ENCODE peak calls at places on chromosomes 5 and 9, in nine cellular contexts. Y, L, F, M, I, E, T, X and J are unnamed samples.

GRCh38 chr5:10689391-10690081 is 71.5 kb downstream of the DAP start:
- DNase-seq in Y (peak), L (no peak), F (no peak), M (no peak), I (no peak), E (no peak), T (no peak), X (no peak), J (no peak)

GRCh38 chr9:131278421-131279111 is 2.3 kb upstream of the FAM78A start:
- DNase-seq in Y (no peak), L (no peak), F (no peak), M (no peak), I (no peak), E (no peak), T (no peak), X (no peak), J (no peak)

GRCh38 chr9:32378993-32379729 is 5.3 kb upstream of the ACO1 start:
- DNase-seq in Y (peak), L (peak), F (peak), M (no peak), I (peak), E (no peak), T (peak), X (peak), J (peak)

GRCh38 chr5:54234304-54234938 is 76.0 kb downstream of the ARL15 start:
- DNase-seq in Y (no peak), L (peak), F (no peak), M (no peak), I (peak), E (no peak), T (no peak), X (no peak), J (no peak)

GRCh38 chr5:38029431-38030065 is 189.7 kb upstream of the GDNF start:
- DNase-seq in Y (no peak), L (no peak), F (no peak), M (no peak), I (peak), E (no peak), T (no peak), X (no peak), J (no peak)

GRCh38 chr9:134689320-134690181 is 47.9 kb downstream of the COL5A1 start:
- DNase-seq in Y (peak), L (peak), F (peak), M (peak), I (peak), E (peak), T (peak), X (no peak), J (no peak)

GRCh38 chr5:53601570-53601969 is 41.1 kb downstream of the NDUFS4 start:
- DNase-seq in Y (no peak), L (peak), F (peak), M (no peak), I (peak), E (no peak), T (no peak), X (no peak), J (no peak)

GRCh38 chr5:181248277-181248676 is 4.6 kb upstream of the RACK1 start:
- DNase-seq in Y (no peak), L (no peak), F (no peak), M (no peak), I (no peak), E (no peak), T (no peak), X (no peak), J (no peak)

GRCh38 chr5:53381-54174 is 38.4 kb upstream of the PLEKHG4B start:
- DNase-seq in Y (peak), L (peak), F (no peak), M (peak), I (peak), E (no peak), T (peak), X (no peak), J (no peak)

GRCh38 chr5:64210866-64211265 is 45.2 kb downstream of the RNF180 start:
- DNase-seq in Y (no peak), L (peak), F (no peak), M (no peak), I (peak), E (no peak), T (no peak), X (peak), J (no peak)

GRCh38 chr9:14173730-14174129 is 140.2 kb downstream of the NFIB start:
- DNase-seq in Y (no peak), L (no peak), F (no peak), M (peak), I (no peak), E (no peak), T (no peak), X (no peak), J (no peak)

GRCh38 chr5:17105744-17106450 is 111.5 kb upstream of the BASP1 start:
- DNase-seq in Y (no peak), L (peak), F (no peak), M (no peak), I (peak), E (no peak), T (no peak), X (peak), J (no peak)

GRCh38 chr5:42579320-42579719 is 156.1 kb downstream of the GHR start:
- DNase-seq in Y (no peak), L (peak), F (no peak), M (no peak), I (peak), E (no peak), T (no peak), X (no peak), J (no peak)

GRCh38 chr5:100901851-100902341 is 1.2 kb downstream of the ST8SIA4 start:
- DNase-seq in Y (no peak), L (peak), F (no peak), M (peak), I (no peak), E (peak), T (peak), X (no peak), J (no peak)

GRCh38 chr5:100899675-100900074 is 3.4 kb downstream of the ST8SIA4 start:
- DNase-seq in Y (no peak), L (no peak), F (no peak), M (no peak), I (no peak), E (no peak), T (no peak), X (no peak), J (no peak)

GRCh38 chr5:100898504-100899346 is 4.4 kb downstream of the ST8SIA4 start:
- DNase-seq in Y (no peak), L (no peak), F (no peak), M (no peak), I (no peak), E (no peak), T (no peak), X (no peak), J (no peak)

GRCh38 chr5:100900796-100901731 is 2.0 kb downstream of the ST8SIA4 start:
- DNase-seq in Y (peak), L (peak), F (no peak), M (peak), I (peak), E (peak), T (peak), X (no peak), J (peak)

GRCh38 chr5:100900142-100900795 is 2.8 kb downstream of the ST8SIA4 start:
- DNase-seq in Y (no peak), L (peak), F (no peak), M (peak), I (peak), E (peak), T (peak), X (no peak), J (no peak)
- TF ChIP-seq CTCF in Y (no peak), L (no peak), F (peak), M (no peak), I (no peak), E (peak), T (no peak), X (no peak), J (peak)

DNA sequence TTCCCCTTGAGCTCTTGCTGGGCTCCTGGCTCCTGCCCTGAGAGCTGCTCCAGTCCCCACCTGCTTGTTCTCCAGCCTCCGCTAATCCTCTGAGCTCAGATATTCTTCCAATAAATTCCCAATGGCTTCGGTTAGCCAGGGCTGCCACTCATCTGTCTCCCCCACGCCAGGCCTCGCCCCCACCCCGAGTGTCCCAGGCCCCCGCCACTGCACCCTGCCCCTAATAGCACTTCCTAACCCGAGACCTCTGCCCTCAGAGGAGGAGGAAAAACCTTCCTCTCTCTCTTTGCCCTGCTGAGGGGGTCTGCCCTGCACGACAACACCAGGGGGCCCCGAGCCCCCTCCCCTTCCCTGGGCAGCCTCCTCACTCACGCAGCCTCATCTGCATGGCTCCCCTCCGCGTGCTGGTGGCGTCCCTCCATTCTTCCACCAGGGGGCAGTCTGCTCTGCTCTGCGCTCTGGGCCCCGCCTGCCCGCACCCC is 5.4 kb upstream of the LCN15 start:
- DNase-seq in Y (peak), L (peak), F (no peak), M (no peak), I (no peak), E (no peak), T (peak), X (no peak), J (no peak)
- H3K4me3 ChIP-seq in Y (no peak), L (no peak), F (no peak), M (no peak), I (no peak), E (no peak), T (no peak), X (no peak), J (no peak)

GRCh38 chr9:2288309-2288708 is 273.2 kb downstream of the SMARCA2 start:
- DNase-seq in Y (no peak), L (no peak), F (no peak), M (no peak), I (no peak), E (no peak), T (no peak), X (no peak), J (no peak)

GRCh38 chr9:2289234-2289755 is 274.1 kb downstream of the SMARCA2 start:
- DNase-seq in Y (no peak), L (peak), F (no peak), M (no peak), I (no peak), E (no peak), T (no peak), X (no peak), J (no peak)

GRCh38 chr9:2290382-2290781 is 275.2 kb downstream of the SMARCA2 start:
- DNase-seq in Y (no peak), L (no peak), F (no peak), M (no peak), I (no peak), E (no peak), T (no peak), X (no peak), J (no peak)

GRCh38 chr9:2292733-2293132 is 277.6 kb downstream of the SMARCA2 start:
- DNase-seq in Y (no peak), L (no peak), F (no peak), M (no peak), I (no peak), E (no peak), T (no peak), X (no peak), J (no peak)

DNA sequence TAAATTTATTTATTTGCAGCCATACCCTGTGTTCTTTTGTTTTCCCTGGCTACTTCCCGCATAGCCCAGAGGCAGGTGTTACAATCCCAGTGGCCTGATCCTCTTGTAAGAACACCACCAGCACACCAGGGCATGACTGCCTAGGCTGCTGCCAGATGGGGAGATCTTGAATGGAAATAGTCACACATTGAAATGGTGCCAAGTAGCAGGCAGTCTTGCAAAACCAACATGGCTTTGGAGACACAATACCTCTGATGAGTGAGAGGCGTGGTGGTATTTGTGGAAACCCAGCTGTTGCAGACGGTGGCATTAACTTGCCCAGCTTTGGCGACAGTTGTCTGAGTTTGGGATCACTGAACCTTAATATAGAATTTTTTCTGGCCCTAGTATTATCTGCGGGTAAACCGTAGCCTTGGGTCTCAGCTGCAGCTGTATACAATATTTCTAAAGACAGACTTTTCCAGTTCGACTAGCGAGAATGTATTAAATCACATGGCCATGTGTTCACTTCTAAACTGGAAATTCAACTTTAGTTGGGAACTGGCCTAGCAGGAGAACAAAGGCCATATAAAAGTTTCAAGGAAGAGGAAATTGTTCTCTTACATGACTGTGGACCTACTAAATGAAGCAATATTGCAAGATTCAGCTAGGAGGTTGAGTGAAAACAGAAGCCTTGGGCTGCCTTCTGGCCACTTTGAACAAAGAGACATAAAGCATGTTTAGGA is 277.0 kb downstream of the SMARCA2 start:
- DNase-seq in Y (no peak), L (peak), F (no peak), M (no peak), I (peak), E (no peak), T (no peak), X (no peak), J (no peak)
- TF ChIP-seq CTCF in Y (no peak), L (no peak), F (no peak), M (no peak), I (no peak), E (no peak), T (no peak), X (no peak), J (no peak)

GRCh38 chr5:7419846-7420245 is 23.9 kb downstream of the ADCY2 start:
- DNase-seq in Y (no peak), L (no peak), F (no peak), M (no peak), I (no peak), E (no peak), T (no peak), X (no peak), J (no peak)
- H3K4me3 ChIP-seq in Y (no peak), L (no peak), F (no peak), M (no peak), I (no peak), E (no peak), T (no peak), X (no peak), J (no peak)